ENCODE peak calls at places on chromosomes 1 and 21, in four cellular contexts. G is K562, L is WTC11, Y is HepG2. P is an unnamed sample.

GRCh38 chr1:58717979-58718378 is 18.1 kb upstream of the MYSM1 start:
- DNase-seq in G (no peak), L (no peak), Y (no peak), P (no peak)

GRCh38 chr1:91476538-91477217 is 24.0 kb upstream of the CDC7 start:
- DNase-seq in G (no peak), L (no peak), Y (no peak), P (no peak)

GRCh38 chr1:35449334-35450008 is 107.7 kb downstream of the KIAA0319L start:
- DNase-seq in G (no peak), L (no peak), Y (no peak), P (no peak)

GRCh38 chr1:233815865-233816264 is 88.6 kb upstream of the SLC35F3 start:
- DNase-seq in G (no peak), L (no peak), Y (no peak), P (no peak)

GRCh38 chr1:109885589-109885988 is 25.1 kb upstream of the CSF1 start:
- DNase-seq in G (no peak), L (no peak), Y (no peak), P (no peak)

GRCh38 chr1:8733463-8733862 is 84.0 kb downstream of the RERE start:
- DNase-seq in G (no peak), L (no peak), Y (no peak), P (no peak)

GRCh38 chr1:56908619-56909340 is 54.2 kb downstream of the C8A start:
- DNase-seq in G (no peak), L (no peak), Y (peak), P (no peak)

GRCh38 chr1:96116707-96117106 is 604.9 kb upstream of the PTBP2 start:
- DNase-seq in G (no peak), L (no peak), Y (no peak), P (no peak)

GRCh38 chr1:77781683-77782082 is 2.2 kb downstream of the MIGA1 start:
- DNase-seq in G (no peak), L (no peak), Y (no peak), P (no peak)

GRCh38 chr1:212035123-212035834 is at the start of the genes DTL and INTS7:
- DNase-seq in G (peak), L (peak), Y (peak), P (peak)

GRCh38 chr1:246195296-246195695 is 311.8 kb downstream of the SMYD3 start:
- DNase-seq in G (no peak), L (no peak), Y (no peak), P (no peak)

GRCh38 chr1:37797750-37798345 is 4.2 kb downstream of the MANEAL start:
- DNase-seq in G (no peak), L (no peak), Y (no peak), P (no peak)

GRCh38 chr1:75632350-75632949 is 21.5 kb upstream of the SLC44A5 start:
- DNase-seq in G (peak), L (no peak), Y (peak), P (no peak)

GRCh38 chr1:181094813-181095212 is 6.3 kb downstream of the IER5 start:
- DNase-seq in G (no peak), L (no peak), Y (no peak), P (no peak)

GRCh38 chr1:151313501-151313900 is 13.7 kb downstream of the PI4KB start:
- DNase-seq in G (no peak), L (no peak), Y (no peak), P (no peak)

GRCh38 chr1:236148471-236148847 is 6.1 kb downstream of the GPR137B start:
- DNase-seq in G (no peak), L (no peak), Y (no peak), P (no peak)

GRCh38 chr1:31010081-31010989 is 55.2 kb downstream of the PUM1 start:
- DNase-seq in G (no peak), L (no peak), Y (no peak), P (peak)

GRCh38 chr1:151196292-151196800 is 2.0 kb upstream of the PIP5K1A start:
- DNase-seq in G (peak), L (peak), Y (peak), P (peak)

GRCh38 chr21:36835383-36835795 is 131.1 kb downstream of the HLCS start:
- DNase-seq in G (no peak), L (no peak), Y (no peak), P (no peak)

GRCh38 chr1:174654553-174654952 is 206.8 kb downstream of the GPR52 start:
- DNase-seq in G (no peak), L (no peak), Y (no peak), P (no peak)

GRCh38 chr1:174656409-174657059 is 208.8 kb downstream of the GPR52 start:
- DNase-seq in G (no peak), L (no peak), Y (no peak), P (no peak)

GRCh38 chr1:174666248-174666647 is 218.5 kb downstream of the GPR52 start:
- DNase-seq in G (no peak), L (no peak), Y (peak), P (no peak)

GRCh38 chr1:174659823-174660222 is 212.1 kb downstream of the GPR52 start:
- DNase-seq in G (no peak), L (no peak), Y (peak), P (no peak)

DNA sequence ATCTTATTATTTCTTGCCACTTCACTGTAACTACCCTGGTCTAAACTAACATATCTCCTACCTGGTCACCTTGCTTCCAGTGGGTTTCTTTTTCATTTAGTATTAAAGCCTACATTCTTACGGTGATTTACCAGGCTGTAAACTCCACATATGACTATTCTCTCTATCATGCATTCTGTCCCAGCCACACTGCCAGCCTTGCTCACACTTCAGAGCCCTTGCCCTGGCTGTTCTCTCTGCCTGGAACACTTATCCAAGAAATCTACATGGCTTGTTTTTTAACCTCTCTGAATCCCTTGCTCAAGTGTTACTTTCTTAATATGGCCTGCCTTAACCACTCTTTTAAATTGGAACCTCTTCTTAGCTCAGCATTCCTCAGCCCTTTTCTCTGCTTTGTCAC is 212.7 kb downstream of the GPR52 start:
- DNase-seq in G (no peak), L (no peak), Y (no peak), P (no peak)
- TF ChIP-seq CREM in G (no peak), L (no peak), Y (no peak), P (no peak)

DNA sequence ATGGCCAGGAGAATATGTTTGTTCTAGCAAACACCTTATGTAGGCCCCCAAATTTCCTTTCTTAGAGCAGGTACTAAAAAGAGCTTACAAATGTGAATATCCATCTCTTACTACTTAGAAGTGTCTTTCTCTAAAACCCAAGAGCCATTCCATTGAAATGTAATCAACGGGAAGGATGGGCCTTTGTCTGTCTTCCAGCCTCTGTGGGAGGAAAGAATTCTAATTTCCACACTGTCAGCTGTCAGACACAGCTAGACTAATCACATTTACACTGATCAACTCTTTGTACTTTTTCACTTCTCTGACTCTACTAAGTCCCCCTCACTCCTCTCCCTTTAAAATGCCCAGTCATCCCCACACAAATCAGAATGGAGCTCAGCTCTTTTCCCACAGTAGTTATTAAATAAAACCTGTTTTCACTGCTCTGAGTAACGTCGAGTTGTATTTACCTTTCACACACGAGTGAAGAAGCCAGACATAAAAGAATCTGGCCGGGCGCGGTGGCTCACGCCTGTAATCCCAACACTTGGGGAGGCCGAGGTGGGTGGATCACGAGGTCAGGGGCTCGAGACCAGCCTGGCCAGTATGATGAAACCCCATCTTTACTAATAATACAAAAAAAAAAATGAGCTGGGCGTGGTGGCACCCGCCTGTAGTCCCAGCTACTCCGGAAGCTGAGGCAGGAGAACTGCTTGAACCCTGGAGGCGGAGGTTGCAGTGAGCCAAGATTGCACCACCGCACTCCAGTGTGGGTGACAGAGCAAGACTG is 13.4 kb downstream of the ZBTB8OS start:
- DNase-seq in G (no peak), L (no peak), Y (no peak), P (no peak)
- TF ChIP-seq CREM in G (no peak), L (no peak), Y (no peak), P (no peak)

GRCh38 chr1:229888157-229888556 is 178.9 kb upstream of the GALNT2 start:
- DNase-seq in G (no peak), L (no peak), Y (no peak), P (no peak)

GRCh38 chr1:229886636-229887035 is 180.4 kb upstream of the GALNT2 start:
- DNase-seq in G (no peak), L (no peak), Y (no peak), P (no peak)

GRCh38 chr1:229888561-229889001 is 178.5 kb upstream of the GALNT2 start:
- DNase-seq in G (no peak), L (no peak), Y (no peak), P (no peak)

GRCh38 chr1:229885568-229886495 is 181.2 kb upstream of the GALNT2 start:
- DNase-seq in G (no peak), L (no peak), Y (no peak), P (no peak)

GRCh38 chr1:229887043-229887822 is 179.8 kb upstream of the GALNT2 start:
- DNase-seq in G (no peak), L (no peak), Y (no peak), P (no peak)
- TF ChIP-seq CREM in G (no peak), L (no peak), Y (no peak), P (no peak)

GRCh38 chr1:247576514-247576913 is 11.6 kb upstream of the OR2G2 start:
- DNase-seq in G (no peak), L (no peak), Y (peak), P (no peak)

GRCh38 chr1:247578946-247579460 is 9.2 kb upstream of the OR2G2 start:
- DNase-seq in G (no peak), L (no peak), Y (no peak), P (no peak)

GRCh38 chr1:247574236-247574635 is 13.9 kb upstream of the OR2G2 start:
- DNase-seq in G (no peak), L (no peak), Y (no peak), P (no peak)

GRCh38 chr1:247574664-247575063 is 13.5 kb upstream of the OR2G2 start:
- DNase-seq in G (no peak), L (no peak), Y (no peak), P (no peak)
- TF ChIP-seq CREM in G (no peak), L (no peak), Y (no peak), P (no peak)

DNA sequence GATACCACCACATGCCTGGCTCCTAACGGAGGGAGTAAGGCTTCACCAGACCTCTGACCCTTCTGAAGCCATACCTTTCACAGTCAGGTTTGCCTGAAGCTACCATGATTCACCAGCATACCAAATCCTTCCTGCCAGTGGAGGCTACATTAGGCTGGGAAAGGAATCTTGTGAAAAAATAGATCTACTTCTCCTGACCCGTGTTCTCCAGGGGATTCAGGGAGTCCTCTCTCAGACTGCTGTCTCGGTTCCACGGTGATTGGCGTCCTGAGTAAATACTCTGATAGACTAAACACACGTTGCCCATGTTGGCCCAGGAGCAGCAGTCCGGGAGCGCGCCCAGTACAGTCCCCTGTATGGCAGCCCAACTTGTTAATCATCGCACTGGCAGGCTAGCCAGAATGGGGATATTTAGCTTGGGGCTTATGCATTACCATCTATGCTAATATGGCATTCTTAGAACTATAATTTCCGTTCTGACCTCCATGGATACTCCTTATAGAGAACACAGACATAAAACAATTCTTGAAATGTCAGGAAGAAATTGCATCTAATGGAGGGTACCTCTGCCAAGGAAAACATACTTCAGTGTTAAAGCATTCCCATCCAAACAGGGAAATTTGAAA is 173.2 kb downstream of the ROR1 start:
- DNase-seq in G (no peak), L (no peak), Y (no peak), P (no peak)
- TF ChIP-seq CREM in G (no peak), L (no peak), Y (no peak), P (no peak)

DNA sequence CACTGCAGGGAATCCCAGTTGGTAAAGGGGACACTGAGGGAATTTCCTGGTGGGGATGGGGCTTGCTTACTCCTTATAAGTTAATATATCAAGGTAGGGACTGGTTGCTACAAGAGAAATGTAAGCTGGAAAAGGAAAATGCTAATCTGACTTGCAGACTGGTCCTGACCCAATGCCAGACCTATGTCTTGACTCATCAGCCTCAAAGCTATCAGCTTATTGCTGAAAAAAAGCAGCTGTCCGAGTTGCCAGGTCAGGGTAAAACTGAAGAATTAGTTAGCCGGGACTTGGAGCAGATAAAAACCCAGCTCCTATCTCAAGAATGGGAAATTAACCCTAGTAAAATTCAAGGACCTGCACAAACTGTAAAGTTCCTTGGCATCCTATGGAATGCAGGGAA is 122.5 kb downstream of the FCRL5 start:
- DNase-seq in G (no peak), L (no peak), Y (no peak), P (no peak)
- TF ChIP-seq CREM in G (no peak), L (no peak), Y (no peak), P (no peak)

DNA sequence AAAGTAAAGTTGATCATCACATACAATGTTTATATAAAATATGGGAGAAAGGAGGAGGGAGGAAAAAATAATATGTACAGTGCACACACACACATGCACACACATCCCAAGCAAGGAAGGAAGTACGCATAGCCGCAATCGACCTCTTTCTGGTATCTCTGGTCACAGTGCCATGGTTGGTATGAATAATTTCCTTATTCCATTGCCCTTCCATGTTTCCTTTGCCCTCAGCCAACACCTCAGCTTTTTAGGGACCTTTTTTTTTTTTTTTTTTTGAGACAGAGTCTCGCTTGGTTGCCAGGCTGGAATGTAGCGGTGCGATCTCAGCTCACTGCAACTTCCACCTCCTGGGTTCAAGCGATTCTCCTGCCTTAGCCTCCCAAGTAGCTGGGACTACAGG is 20.6 kb downstream of the CITED4 start:
- DNase-seq in G (no peak), L (no peak), Y (no peak), P (no peak)
- TF ChIP-seq CREM in G (no peak), L (no peak), Y (no peak), P (no peak)

GRCh38 chr1:22472596-22472995 is 20.9 kb downstream of the ZBTB40 start:
- DNase-seq in G (no peak), L (no peak), Y (no peak), P (no peak)
- TF ChIP-seq CREM in G (no peak), L (no peak), Y (no peak), P (no peak)

GRCh38 chr1:54374766-54375165 is 31.4 kb downstream of the SSBP3 start:
- DNase-seq in G (no peak), L (no peak), Y (no peak), P (no peak)
- TF ChIP-seq CREM in G (no peak), L (no peak), Y (no peak), P (no peak)

P was measured in GM12878.